ENCODE peak calls at places on chromosomes 16 and 17, in seven cellular contexts. T is lower leg skin, K is astrocyte of the spinal cord, O is prostate gland, V is ovary, B is left lung, M is AG04450. G is an unnamed sample.

GRCh38 chr17:10081571-10082169 is 116.7 kb downstream of the GAS7 start:
- DNase-seq in T (no peak), K (no peak), O (no peak), V (no peak), B (no peak), M (no peak), G (no peak)

GRCh38 chr17:74078363-74078762 is 125.1 kb upstream of the RPL38 start:
- DNase-seq in T (no peak), K (no peak), O (no peak), V (no peak), B (no peak), M (no peak), G (no peak)

GRCh38 chr16:84367750-84368320 is 503 bp upstream of the ATP2C2 start:
- DNase-seq in T (no peak), K (no peak), O (peak; percentile 26), V (no peak), B (peak; percentile 83), M (no peak), G (no peak)

GRCh38 chr17:72349508-72350472 is 229.0 kb downstream of the SOX9 start:
- DNase-seq in T (no peak), K (no peak), O (peak; percentile 84), V (no peak), B (no peak), M (no peak), G (peak; percentile 34)

GRCh38 chr17:45430738-45431530 is 1.7 kb downstream of the ARHGAP27 start:
- DNase-seq in T (no peak), K (no peak), O (peak; percentile 88), V (no peak), B (peak; percentile 88), M (no peak), G (peak; percentile 78)

GRCh38 chr17:29840884-29841283 is 89.1 kb downstream of the SSH2 start:
- DNase-seq in T (no peak), K (peak; percentile 42), O (no peak), V (no peak), B (no peak), M (no peak), G (no peak)

GRCh38 chr17:45261577-45262515 is at the start of gene SPATA32:
- DNase-seq in T (peak; percentile 91), K (no peak), O (peak; percentile 51), V (peak; percentile 73), B (peak; percentile 95), M (no peak), G (no peak)

GRCh38 chr16:52408197-52408845 is 138.6 kb downstream of the TOX3 start:
- DNase-seq in T (no peak), K (no peak), O (no peak), V (no peak), B (no peak), M (no peak), G (no peak)

GRCh38 chr16:63938661-63939060 is 1183.2 kb downstream of the CDH11 start:
- DNase-seq in T (no peak), K (peak; percentile 28), O (no peak), V (no peak), B (no peak), M (no peak), G (no peak)

GRCh38 chr17:60554377-60554788 is 28.3 kb upstream of the APPBP2 start:
- DNase-seq in T (no peak), K (peak; percentile 78), O (no peak), V (no peak), B (no peak), M (peak; percentile 70), G (no peak)

GRCh38 chr17:16374129-16374528 is 6.8 kb upstream of the UBB start:
- DNase-seq in T (no peak), K (peak; percentile 53), O (no peak), V (no peak), B (no peak), M (no peak), G (no peak)

GRCh38 chr17:42279776-42280630 is 3.8 kb upstream of the STAT5B start:
- DNase-seq in T (peak; percentile 70), K (no peak), O (no peak), V (no peak), B (no peak), M (no peak), G (peak; percentile 37)

GRCh38 chr17:28366605-28367004 is 1.6 kb upstream of the SEBOX start:
- DNase-seq in T (no peak), K (no peak), O (no peak), V (no peak), B (no peak), M (no peak), G (no peak)

GRCh38 chr16:85386467-85387170 is 226.5 kb upstream of the GSE1 start:
- DNase-seq in T (peak; percentile 78), K (no peak), O (no peak), V (no peak), B (peak; percentile 37), M (no peak), G (peak; percentile 54)

GRCh38 chr17:65438708-65439294 is 122.6 kb downstream of the AXIN2 start:
- DNase-seq in T (no peak), K (no peak), O (no peak), V (no peak), B (no peak), M (no peak), G (no peak)

GRCh38 chr16:46732561-46732960 is 15.6 kb downstream of the MYLK3 start:
- DNase-seq in T (peak; percentile 57), K (no peak), O (no peak), V (no peak), B (no peak), M (no peak), G (no peak)

GRCh38 chr17:6713130-6713917 is at the start of gene SLC13A5:
- DNase-seq in T (peak; percentile 86), K (no peak), O (no peak), V (peak; percentile 63), B (no peak), M (no peak), G (no peak)

GRCh38 chr17:50206604-50207293 is 5.3 kb upstream of the COL1A1 start:
- DNase-seq in T (no peak), K (peak; percentile 64), O (no peak), V (peak; percentile 85), B (no peak), M (no peak), G (peak; percentile 85)

GRCh38 chr16:29675811-29676643 is 3.0 kb upstream of the QPRT start:
- DNase-seq in T (no peak), K (no peak), O (no peak), V (no peak), B (no peak), M (no peak), G (no peak)

GRCh38 chr16:48814994-48815393 is 205.0 kb upstream of the N4BP1 start:
- DNase-seq in T (peak; percentile 78), K (no peak), O (no peak), V (no peak), B (peak; percentile 55), M (no peak), G (no peak)

GRCh38 chr17:42163696-42164407 is 9.1 kb upstream of the RAB5C start:
- DNase-seq in T (no peak), K (no peak), O (no peak), V (no peak), B (no peak), M (no peak), G (no peak)

GRCh38 chr17:5019475-5019956 is 15.7 kb downstream of the SLC52A1 start:
- DNase-seq in T (no peak), K (no peak), O (no peak), V (no peak), B (no peak), M (no peak), G (no peak)

GRCh38 chr17:64358261-64358788 is 32.3 kb downstream of the PECAM1 start:
- DNase-seq in T (no peak), K (no peak), O (no peak), V (no peak), B (peak; percentile 21), M (no peak), G (no peak)

GRCh38 chr16:6804461-6804860 is 528.2 kb upstream of the RBFOX1 start:
- DNase-seq in T (no peak), K (no peak), O (no peak), V (no peak), B (no peak), M (no peak), G (no peak)

DNA sequence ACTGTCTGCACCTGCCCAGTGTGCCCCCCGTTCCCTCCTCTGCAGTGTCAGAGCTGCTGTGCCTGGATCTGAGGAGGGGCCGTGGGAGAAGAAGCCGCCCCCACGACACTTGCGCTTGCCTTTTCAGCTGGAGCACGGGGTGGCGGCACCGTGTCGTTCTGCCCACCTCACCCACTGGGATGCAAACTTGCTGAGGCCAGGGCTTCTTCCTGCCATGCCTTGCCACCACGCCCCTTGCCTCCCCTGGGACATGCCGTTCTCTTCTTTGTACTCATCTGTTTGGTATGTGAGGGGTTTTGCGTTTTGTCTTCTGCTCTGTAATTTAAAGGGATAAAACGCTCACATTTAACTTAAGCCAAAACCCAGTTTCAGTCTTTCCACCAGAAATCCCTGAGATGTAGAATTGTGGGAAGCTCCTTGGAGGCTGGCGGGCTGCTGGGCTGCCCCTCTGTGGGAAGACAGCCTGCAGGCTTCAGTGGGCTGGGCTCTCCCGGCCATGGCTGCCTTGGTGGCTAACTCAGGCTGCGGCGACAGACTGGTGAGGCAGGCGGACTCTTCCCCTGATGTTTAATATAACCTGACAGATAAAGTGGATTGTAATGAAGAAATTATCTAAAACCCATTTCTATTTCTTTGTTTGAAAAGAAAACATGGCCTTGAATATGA is 180.2 kb downstream of the RPTOR start:
- DNase-seq in T (no peak), K (peak; percentile 78), O (no peak), V (no peak), B (no peak), M (no peak), G (no peak)
- H3K4me3 ChIP-seq in T (no peak overlapping the region), K (no peak overlapping the region), O (no peak overlapping the region), V (no peak overlapping the region), B (no peak overlapping the region), M (no peak overlapping the region), G (no peak overlapping the region)

DNA sequence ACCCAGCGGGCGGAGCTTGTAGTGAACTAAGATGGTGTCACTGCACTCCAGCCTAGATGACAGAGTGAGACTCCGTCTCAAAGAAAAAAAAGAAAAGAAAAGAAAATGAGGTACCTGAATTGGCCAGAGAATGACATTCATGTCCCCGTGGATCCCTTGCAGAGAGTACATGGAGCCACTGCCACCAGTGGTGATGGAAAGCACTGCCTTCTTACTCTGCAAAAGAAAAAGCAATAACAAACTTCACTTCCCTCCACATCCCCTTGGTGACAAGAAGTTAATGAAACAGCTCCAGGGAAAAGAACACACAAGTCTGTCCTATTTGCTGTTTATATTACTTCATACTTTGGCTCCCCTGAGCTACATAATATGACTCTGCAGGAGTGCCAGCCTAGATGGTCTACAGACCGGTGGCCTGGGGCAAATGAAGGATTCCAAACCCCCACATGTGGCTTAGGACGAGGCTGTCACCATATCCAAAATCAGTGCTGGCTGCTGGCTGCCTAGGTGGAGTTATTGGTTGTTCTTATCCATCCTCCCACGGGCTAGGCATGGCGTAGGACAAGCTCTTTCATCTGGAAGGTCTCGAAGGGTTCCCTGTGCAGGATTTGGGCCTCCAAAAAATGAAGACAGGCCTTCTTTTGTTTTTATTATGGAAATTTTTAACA is 13.3 kb downstream of the NQO1 start:
- DNase-seq in T (peak; percentile 64), K (no peak), O (no peak), V (no peak), B (no peak), M (no peak), G (peak; percentile 49)
- TF ChIP-seq CTCF in T (no peak), K (no peak), O (no peak), V (no peak), B (no peak), M (no peak), G (no peak)

GRCh38 chr16:22006636-22007035 is 1.3 kb upstream of the MOSMO start:
- DNase-seq in T (no peak), K (no peak), O (no peak), V (no peak), B (no peak), M (no peak), G (no peak)
- H3K4me3 ChIP-seq in T (no peak overlapping the region), K (no peak overlapping the region), O (no peak overlapping the region), V (no peak overlapping the region), B (no peak overlapping the region), M (no peak overlapping the region), G (no peak overlapping the region)

GRCh38 chr16:82456683-82457082 is 170.1 kb upstream of the CDH13 start:
- DNase-seq in T (no peak), K (peak; percentile 41), O (peak; percentile 50), V (no peak), B (no peak), M (no peak), G (no peak)
- TF ChIP-seq CTCF in T (no peak), K (peak; percentile 80), O (peak; percentile 69), V (no peak), B (peak; percentile 52), M (peak; percentile 72), G (peak; percentile 43)

G was measured in suprapubic skin.